ENCODE peak calls at places on chromosomes 3 and 15, in seven cellular contexts. One of them, this sample, is unnamed.
A peak's percentile ranks its signal among the peaks of the same experiment; 100 is the strongest.

GRCh38 chr3:197374951-197375560 is 76.6 kb upstream of the DLG1 start:
- DNase-seq in pancreas: no peak
- DNase-seq in left ventricle myocardium inferior: no peak
- DNase-seq in hepatocyte: no peak
- DNase-seq in heart right ventricle: no peak
- DNase-seq in thyroid gland: no peak
- DNase-seq in IMR-90: no peak
- DNase-seq in this sample: no peak

GRCh38 chr15:81480645-81481053 is 106.6 kb upstream of the TMC3 start:
- DNase-seq in thyroid gland: no peak
- DNase-seq in heart right ventricle: peak; percentile 70
- DNase-seq in IMR-90: peak; percentile 69
- DNase-seq in left ventricle myocardium inferior: no peak
- DNase-seq in hepatocyte: peak; percentile 86
- DNase-seq in pancreas: no peak
- DNase-seq in this sample: peak; percentile 70

GRCh38 chr3:195612075-195612800 is 28.5 kb upstream of the APOD start:
- DNase-seq in left ventricle myocardium inferior: no peak
- DNase-seq in IMR-90: no peak
- DNase-seq in hepatocyte: no peak
- DNase-seq in thyroid gland: no peak
- DNase-seq in heart right ventricle: no peak
- DNase-seq in pancreas: peak; percentile 53
- DNase-seq in this sample: no peak

GRCh38 chr3:154795582-154795981 is 284.5 kb upstream of the MME start:
- DNase-seq in left ventricle myocardium inferior: no peak
- DNase-seq in heart right ventricle: no peak
- DNase-seq in IMR-90: peak; percentile 97
- DNase-seq in hepatocyte: peak; percentile 35
- DNase-seq in pancreas: no peak
- DNase-seq in thyroid gland: no peak
- DNase-seq in this sample: no peak

GRCh38 chr3:194276768-194277546 is 74.2 kb downstream of the CPN2 start:
- DNase-seq in left ventricle myocardium inferior: peak; percentile 56
- DNase-seq in heart right ventricle: no peak
- DNase-seq in pancreas: peak; percentile 67
- DNase-seq in thyroid gland: peak; percentile 74
- DNase-seq in IMR-90: peak; percentile 52
- DNase-seq in hepatocyte: peak; percentile 67
- DNase-seq in this sample: no peak

GRCh38 chr3:127889976-127890650 is 24.9 kb upstream of the KBTBD12 start:
- DNase-seq in hepatocyte: peak; percentile 29
- DNase-seq in left ventricle myocardium inferior: no peak
- DNase-seq in IMR-90: no peak
- DNase-seq in pancreas: no peak
- DNase-seq in thyroid gland: no peak
- DNase-seq in heart right ventricle: no peak
- DNase-seq in this sample: no peak

GRCh38 chr3:45034612-45035252 is 8.6 kb downstream of the CLEC3B start:
- DNase-seq in left ventricle myocardium inferior: peak; percentile 71
- DNase-seq in pancreas: no peak
- DNase-seq in heart right ventricle: peak; percentile 62
- DNase-seq in hepatocyte: no peak
- DNase-seq in IMR-90: no peak
- DNase-seq in thyroid gland: peak; percentile 32
- DNase-seq in this sample: peak; percentile 10

GRCh38 chr3:2090512-2090911 is 8.2 kb upstream of the CNTN4 start:
- DNase-seq in IMR-90: no peak
- DNase-seq in pancreas: no peak
- DNase-seq in left ventricle myocardium inferior: no peak
- DNase-seq in thyroid gland: no peak
- DNase-seq in hepatocyte: peak; percentile 5
- DNase-seq in heart right ventricle: no peak
- DNase-seq in this sample: no peak

GRCh38 chr15:22944651-22945050 is 35.5 kb downstream of the CYFIP1 start:
- DNase-seq in heart right ventricle: no peak
- DNase-seq in IMR-90: no peak
- DNase-seq in pancreas: peak; percentile 80
- DNase-seq in hepatocyte: no peak
- DNase-seq in thyroid gland: peak; percentile 69
- DNase-seq in left ventricle myocardium inferior: no peak
- DNase-seq in this sample: no peak

GRCh38 chr15:56205061-56205876 is 38.4 kb downstream of the RFX7 start:
- DNase-seq in left ventricle myocardium inferior: no peak
- DNase-seq in thyroid gland: no peak
- DNase-seq in IMR-90: peak; percentile 31
- DNase-seq in pancreas: no peak
- DNase-seq in hepatocyte: no peak
- DNase-seq in heart right ventricle: no peak
- DNase-seq in this sample: no peak

GRCh38 chr3:10173926-10174435 is 9.3 kb downstream of the IRAK2 start:
- DNase-seq in hepatocyte: peak; percentile 27
- DNase-seq in pancreas: no peak
- DNase-seq in left ventricle myocardium inferior: peak; percentile 63
- DNase-seq in heart right ventricle: peak; percentile 85
- DNase-seq in IMR-90: peak; percentile 100
- DNase-seq in thyroid gland: peak; percentile 35
- DNase-seq in this sample: peak; percentile 58

GRCh38 chr3:181253796-181254195 is 264.3 kb upstream of the DNAJC19 start:
- DNase-seq in hepatocyte: no peak
- DNase-seq in thyroid gland: no peak
- DNase-seq in left ventricle myocardium inferior: no peak
- DNase-seq in pancreas: no peak
- DNase-seq in IMR-90: no peak
- DNase-seq in heart right ventricle: no peak
- DNase-seq in this sample: no peak

GRCh38 chr15:84826369-84826823 is 9.2 kb downstream of the ALPK3 start:
- DNase-seq in pancreas: peak; percentile 71
- DNase-seq in thyroid gland: no peak
- DNase-seq in IMR-90: no peak
- DNase-seq in heart right ventricle: no peak
- DNase-seq in hepatocyte: peak; percentile 44
- DNase-seq in left ventricle myocardium inferior: no peak
- DNase-seq in this sample: peak; percentile 73

GRCh38 chr3:19029837-19030835 is 118.2 kb upstream of the KCNH8 start:
- DNase-seq in thyroid gland: no peak
- DNase-seq in IMR-90: no peak
- DNase-seq in hepatocyte: no peak
- DNase-seq in left ventricle myocardium inferior: no peak
- DNase-seq in heart right ventricle: no peak
- DNase-seq in pancreas: no peak
- DNase-seq in this sample: peak; percentile 11

GRCh38 chr15:41543521-41543870 is 561 bp downstream of the RPAP1 start:
- DNase-seq in heart right ventricle: no peak
- DNase-seq in pancreas: no peak
- DNase-seq in thyroid gland: no peak
- DNase-seq in IMR-90: no peak
- DNase-seq in hepatocyte: no peak
- DNase-seq in left ventricle myocardium inferior: no peak
- DNase-seq in this sample: no peak

GRCh38 chr3:97895216-97895615 is 73.4 kb downstream of the CRYBG3 start:
- DNase-seq in pancreas: no peak
- DNase-seq in thyroid gland: no peak
- DNase-seq in left ventricle myocardium inferior: no peak
- DNase-seq in IMR-90: no peak
- DNase-seq in hepatocyte: no peak
- DNase-seq in heart right ventricle: no peak
- DNase-seq in this sample: no peak

GRCh38 chr3:97892852-97893251 is 71.0 kb downstream of the CRYBG3 start:
- DNase-seq in thyroid gland: no peak
- DNase-seq in hepatocyte: no peak
- DNase-seq in pancreas: no peak
- DNase-seq in heart right ventricle: no peak
- DNase-seq in left ventricle myocardium inferior: no peak
- DNase-seq in IMR-90: no peak
- DNase-seq in this sample: no peak

GRCh38 chr3:97901327-97902295 is 70.6 kb downstream of the RIOX2 start:
- DNase-seq in heart right ventricle: peak; percentile 22
- DNase-seq in left ventricle myocardium inferior: no peak
- DNase-seq in hepatocyte: no peak
- DNase-seq in pancreas: no peak
- DNase-seq in thyroid gland: no peak
- DNase-seq in IMR-90: no peak
- DNase-seq in this sample: no peak

GRCh38 chr3:97896129-97896528 is 74.3 kb downstream of the CRYBG3 start:
- DNase-seq in left ventricle myocardium inferior: no peak
- DNase-seq in heart right ventricle: no peak
- DNase-seq in IMR-90: no peak
- DNase-seq in hepatocyte: no peak
- DNase-seq in pancreas: no peak
- DNase-seq in thyroid gland: no peak
- DNase-seq in this sample: no peak

DNA sequence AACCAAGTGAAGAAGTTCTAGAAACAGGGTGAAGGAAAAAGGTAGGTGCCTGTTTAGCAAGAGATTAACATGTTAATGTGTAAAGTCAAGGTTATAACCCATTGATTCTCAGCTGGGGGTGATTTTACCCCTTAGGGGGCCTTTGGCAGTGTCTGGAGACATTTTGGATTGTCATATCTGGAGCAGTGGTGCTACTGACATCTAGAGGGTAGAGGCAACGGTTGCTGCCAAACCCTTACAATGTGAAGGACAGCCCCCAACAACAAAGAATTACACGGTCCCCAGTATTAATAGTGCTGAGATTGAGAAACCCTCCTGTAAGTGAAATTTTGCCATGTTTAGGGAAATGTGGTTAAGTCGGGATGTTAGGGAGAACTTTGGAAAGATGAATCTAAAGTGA is 74.7 kb downstream of the CRYBG3 start:
- DNase-seq in pancreas: no peak
- DNase-seq in thyroid gland: no peak
- DNase-seq in hepatocyte: no peak
- DNase-seq in IMR-90: no peak
- DNase-seq in left ventricle myocardium inferior: no peak
- DNase-seq in heart right ventricle: no peak
- DNase-seq in this sample: no peak
- TF ChIP-seq CTCF in pancreas: no peak
- TF ChIP-seq CTCF in thyroid gland: no peak
- TF ChIP-seq CTCF in hepatocyte: no peak
- TF ChIP-seq CTCF in IMR-90: no peak
- TF ChIP-seq CTCF in left ventricle myocardium inferior: no peak
- TF ChIP-seq CTCF in heart right ventricle: no peak
- TF ChIP-seq CTCF in this sample: no peak

GRCh38 chr3:122353901-122354401 is 28.9 kb downstream of the CSTA start:
- DNase-seq in hepatocyte: no peak
- DNase-seq in left ventricle myocardium inferior: no peak
- DNase-seq in heart right ventricle: no peak
- DNase-seq in thyroid gland: no peak
- DNase-seq in pancreas: no peak
- DNase-seq in IMR-90: no peak
- DNase-seq in this sample: no peak

GRCh38 chr3:122355612-122356011 is 27.4 kb downstream of the MIX23 start:
- DNase-seq in hepatocyte: no peak
- DNase-seq in heart right ventricle: no peak
- DNase-seq in IMR-90: no peak
- DNase-seq in thyroid gland: no peak
- DNase-seq in pancreas: no peak
- DNase-seq in left ventricle myocardium inferior: no peak
- DNase-seq in this sample: no peak

GRCh38 chr3:122357828-122358617 is 25.0 kb downstream of the MIX23 start:
- DNase-seq in left ventricle myocardium inferior: no peak
- DNase-seq in pancreas: no peak
- DNase-seq in thyroid gland: no peak
- DNase-seq in heart right ventricle: no peak
- DNase-seq in hepatocyte: no peak
- DNase-seq in IMR-90: peak; percentile 1
- DNase-seq in this sample: no peak

GRCh38 chr3:122358633-122359032 is 24.4 kb downstream of the MIX23 start:
- DNase-seq in heart right ventricle: no peak
- DNase-seq in pancreas: no peak
- DNase-seq in IMR-90: no peak
- DNase-seq in hepatocyte: no peak
- DNase-seq in left ventricle myocardium inferior: no peak
- DNase-seq in thyroid gland: no peak
- DNase-seq in this sample: no peak

GRCh38 chr3:122356402-122356801 is 26.6 kb downstream of the MIX23 start:
- DNase-seq in IMR-90: peak; percentile 54
- DNase-seq in pancreas: peak; percentile 46
- DNase-seq in hepatocyte: peak; percentile 41
- DNase-seq in thyroid gland: peak; percentile 59
- DNase-seq in heart right ventricle: no peak
- DNase-seq in left ventricle myocardium inferior: no peak
- DNase-seq in this sample: peak; percentile 66
- TF ChIP-seq CTCF in IMR-90: peak; percentile 55
- TF ChIP-seq CTCF in pancreas: peak; percentile 11
- TF ChIP-seq CTCF in hepatocyte: peak; percentile 47
- TF ChIP-seq CTCF in thyroid gland: peak; percentile 48
- TF ChIP-seq CTCF in heart right ventricle: peak; percentile 40
- TF ChIP-seq CTCF in left ventricle myocardium inferior: peak; percentile 40
- TF ChIP-seq CTCF in this sample: peak; percentile 27

GRCh38 chr3:167938516-167938915 is 157.2 kb downstream of the GOLIM4 start:
- DNase-seq in heart right ventricle: no peak
- DNase-seq in hepatocyte: no peak
- DNase-seq in left ventricle myocardium inferior: no peak
- DNase-seq in IMR-90: no peak
- DNase-seq in thyroid gland: no peak
- DNase-seq in pancreas: no peak
- DNase-seq in this sample: no peak
- TF ChIP-seq CTCF in heart right ventricle: no peak
- TF ChIP-seq CTCF in hepatocyte: no peak
- TF ChIP-seq CTCF in left ventricle myocardium inferior: no peak
- TF ChIP-seq CTCF in IMR-90: no peak
- TF ChIP-seq CTCF in thyroid gland: no peak
- TF ChIP-seq CTCF in pancreas: no peak
- TF ChIP-seq CTCF in this sample: no peak

GRCh38 chr15:101409621-101410020 is 79.9 kb downstream of the PCSK6 start:
- DNase-seq in IMR-90: no peak
- DNase-seq in left ventricle myocardium inferior: no peak
- DNase-seq in thyroid gland: no peak
- DNase-seq in heart right ventricle: no peak
- DNase-seq in hepatocyte: no peak
- DNase-seq in pancreas: no peak
- DNase-seq in this sample: no peak

GRCh38 chr15:101411588-101411987 is 77.9 kb downstream of the PCSK6 start:
- DNase-seq in heart right ventricle: no peak
- DNase-seq in hepatocyte: no peak
- DNase-seq in IMR-90: no peak
- DNase-seq in thyroid gland: no peak
- DNase-seq in left ventricle myocardium inferior: peak; percentile 4
- DNase-seq in pancreas: no peak
- DNase-seq in this sample: no peak

GRCh38 chr15:101410612-101411011 is 78.9 kb downstream of the PCSK6 start:
- DNase-seq in hepatocyte: no peak
- DNase-seq in left ventricle myocardium inferior: peak; percentile 9
- DNase-seq in IMR-90: no peak
- DNase-seq in thyroid gland: no peak
- DNase-seq in pancreas: no peak
- DNase-seq in heart right ventricle: no peak
- DNase-seq in this sample: no peak

GRCh38 chr15:101411085-101411484 is 78.4 kb downstream of the PCSK6 start:
- DNase-seq in hepatocyte: no peak
- DNase-seq in IMR-90: no peak
- DNase-seq in left ventricle myocardium inferior: no peak
- DNase-seq in pancreas: no peak
- DNase-seq in heart right ventricle: no peak
- DNase-seq in thyroid gland: no peak
- DNase-seq in this sample: no peak

DNA sequence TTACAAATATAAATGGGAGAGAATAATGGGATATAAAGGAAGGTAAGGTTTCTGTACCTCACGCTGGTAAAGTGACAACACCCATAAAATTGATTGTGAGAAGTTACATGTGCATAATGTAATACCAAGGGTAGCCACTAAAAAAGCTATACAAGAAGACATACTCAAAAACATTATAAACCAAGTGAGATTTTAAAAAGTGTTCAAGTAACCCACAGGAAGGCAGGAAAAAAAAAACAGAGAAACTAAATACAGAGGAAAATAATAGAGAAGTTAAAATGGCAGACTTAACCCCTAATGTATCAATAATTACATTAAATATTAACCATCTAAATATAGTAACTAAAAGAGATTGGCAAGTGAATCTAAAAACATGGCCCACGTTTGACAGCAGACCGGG is 76.3 kb downstream of the PCSK6 start:
- DNase-seq in heart right ventricle: no peak
- DNase-seq in pancreas: no peak
- DNase-seq in hepatocyte: no peak
- DNase-seq in left ventricle myocardium inferior: no peak
- DNase-seq in IMR-90: no peak
- DNase-seq in thyroid gland: no peak
- DNase-seq in this sample: no peak
- TF ChIP-seq CTCF in heart right ventricle: no peak
- TF ChIP-seq CTCF in pancreas: no peak
- TF ChIP-seq CTCF in hepatocyte: no peak
- TF ChIP-seq CTCF in left ventricle myocardium inferior: no peak
- TF ChIP-seq CTCF in IMR-90: no peak
- TF ChIP-seq CTCF in thyroid gland: no peak
- TF ChIP-seq CTCF in this sample: no peak